ENCODE peak calls at places on chromosome 11, in five cellular contexts. One of them, this sample, is unnamed.

GRCh38 chr11:134559617-134559992 is 147.6 kb upstream of the B3GAT1 start:
- DNase-seq in EL: no peak
- DNase-seq in ELF-1: no peak
- DNase-seq in GM18507: no peak
- DNase-seq in retina: no peak
- DNase-seq in this sample: no peak

GRCh38 chr11:10866893-10867331 is 9.1 kb upstream of the ZBED5 start:
- DNase-seq in EL: peak
- DNase-seq in ELF-1: peak
- DNase-seq in GM18507: no peak
- DNase-seq in retina: no peak
- DNase-seq in this sample: no peak

GRCh38 chr11:59560290-59560701 is 49.0 kb downstream of the OR4D9 start:
- DNase-seq in EL: peak
- DNase-seq in ELF-1: peak
- DNase-seq in GM18507: no peak
- DNase-seq in retina: peak
- DNase-seq in this sample: peak

GRCh38 chr11:31643831-31644230 is 134.3 kb downstream of the ELP4 start:
- DNase-seq in EL: peak
- DNase-seq in ELF-1: no peak
- DNase-seq in GM18507: no peak
- DNase-seq in retina: no peak
- DNase-seq in this sample: no peak

GRCh38 chr11:94469416-94469815 is 24.2 kb downstream of the MRE11 start:
- DNase-seq in EL: no peak
- DNase-seq in ELF-1: no peak
- DNase-seq in GM18507: no peak
- DNase-seq in retina: no peak
- DNase-seq in this sample: no peak

GRCh38 chr11:74687237-74688005 is 43.8 kb downstream of the CHRDL2 start:
- DNase-seq in EL: peak
- DNase-seq in ELF-1: peak
- DNase-seq in GM18507: no peak
- DNase-seq in retina: no peak
- DNase-seq in this sample: no peak

GRCh38 chr11:76660533-76661305 is 9.8 kb downstream of the LRRC32 start:
- DNase-seq in EL: no peak
- DNase-seq in ELF-1: no peak
- DNase-seq in GM18507: no peak
- DNase-seq in retina: no peak
- DNase-seq in this sample: no peak

GRCh38 chr11:43408277-43408676 is 49.6 kb downstream of the TTC17 start:
- DNase-seq in EL: no peak
- DNase-seq in ELF-1: no peak
- DNase-seq in GM18507: no peak
- DNase-seq in retina: no peak
- DNase-seq in this sample: no peak

GRCh38 chr11:118895093-118896039 is 11.7 kb downstream of the CXCR5 start:
- DNase-seq in EL: no peak
- DNase-seq in ELF-1: no peak
- DNase-seq in GM18507: no peak
- DNase-seq in retina: no peak
- DNase-seq in this sample: peak

GRCh38 chr11:120066738-120067303 is 71.1 kb downstream of the TRIM29 start:
- DNase-seq in EL: no peak
- DNase-seq in ELF-1: no peak
- DNase-seq in GM18507: no peak
- DNase-seq in retina: no peak
- DNase-seq in this sample: no peak

GRCh38 chr11:2663506-2663905 is 36.3 kb downstream of the KCNQ1OT1 start:
- DNase-seq in EL: no peak
- DNase-seq in ELF-1: no peak
- DNase-seq in GM18507: no peak
- DNase-seq in retina: no peak
- DNase-seq in this sample: no peak

GRCh38 chr11:60942970-60943565 is 8.9 kb downstream of the SLC15A3 start:
- DNase-seq in EL: no peak
- DNase-seq in ELF-1: peak
- DNase-seq in GM18507: no peak
- DNase-seq in retina: no peak
- DNase-seq in this sample: no peak